ENCODE peak calls at places on chromosomes 2 and 18, in four cellular contexts. B is A549, Z is WTC11, H is HepG2. D is an unnamed sample.

GRCh38 chr2:7010376-7010775 is 93.2 kb downstream of the RNF144A start:
- DNase-seq in B (no peak), Z (no peak), H (no peak), D (no peak)

GRCh38 chr2:177275671-177276070 is 11.1 kb upstream of the NFE2L2 start:
- DNase-seq in B (no peak), Z (no peak), H (no peak), D (no peak)

GRCh38 chr2:182541268-182541667 is 114.4 kb upstream of the PDE1A start:
- DNase-seq in B (no peak), Z (no peak), H (no peak), D (no peak)

GRCh38 chr2:228318218-228318617 is 136.7 kb upstream of the SPHKAP start:
- DNase-seq in B (peak), Z (peak), H (peak), D (no peak)

GRCh38 chr2:88590998-88591613 is 36.2 kb downstream of the EIF2AK3 start:
- DNase-seq in B (peak), Z (peak), H (peak), D (peak)

GRCh38 chr18:58262581-58262980 is 218.6 kb downstream of the NEDD4L start:
- DNase-seq in B (no peak), Z (no peak), H (no peak), D (no peak)

GRCh38 chr2:7115364-7115763 is 198.2 kb downstream of the RNF144A start:
- DNase-seq in B (no peak), Z (no peak), H (no peak), D (no peak)

GRCh38 chr2:203960791-203961190 is 24.2 kb downstream of the ICOS start:
- DNase-seq in B (no peak), Z (no peak), H (no peak), D (no peak)

GRCh38 chr2:27902143-27902542 is 11.6 kb downstream of the BABAM2 start:
- DNase-seq in B (no peak), Z (no peak), H (no peak), D (no peak)

GRCh38 chr2:29317801-29318485 is 202.7 kb downstream of the CLIP4 start:
- DNase-seq in B (no peak), Z (no peak), H (no peak), D (no peak)

GRCh38 chr2:99261242-99261641 is 5.8 kb upstream of the LYG2 start:
- DNase-seq in B (no peak), Z (no peak), H (no peak), D (no peak)

GRCh38 chr18:62324917-62325805 is at the start of gene TNFRSF11A:
- DNase-seq in B (peak), Z (peak), H (no peak), D (peak)

GRCh38 chr2:165720526-165720925 is 73.5 kb downstream of the GALNT3 start:
- DNase-seq in B (no peak), Z (no peak), H (no peak), D (no peak)

GRCh38 chr2:211248841-211249240 is 692.4 kb downstream of the CPS1 start:
- DNase-seq in B (no peak), Z (no peak), H (no peak), D (no peak)

GRCh38 chr2:233446121-233446520 is 91.8 kb downstream of the DGKD start:
- DNase-seq in B (no peak), Z (no peak), H (no peak), D (no peak)

GRCh38 chr2:26606847-26607190 is 34.3 kb downstream of the CIB4 start:
- DNase-seq in B (no peak), Z (no peak), H (no peak), D (no peak)

GRCh38 chr2:28175028-28175427 is 217.6 kb upstream of the FOSL2 start:
- DNase-seq in B (no peak), Z (peak), H (peak), D (no peak)

GRCh38 chr2:189579585-189579984 is 1.0 kb downstream of the SLC40A1 start:
- DNase-seq in B (no peak), Z (no peak), H (no peak), D (no peak)

GRCh38 chr2:70084973-70085710 is 2.1 kb upstream of the PCBP1 start:
- DNase-seq in B (no peak), Z (peak), H (no peak), D (peak)

GRCh38 chr2:236691799-236692167 is 122.2 kb downstream of the ACKR3 start:
- DNase-seq in B (no peak), Z (no peak), H (no peak), D (no peak)

GRCh38 chr2:182553483-182553882 is 126.6 kb upstream of the PDE1A start:
- DNase-seq in B (no peak), Z (no peak), H (no peak), D (no peak)

GRCh38 chr2:149290662-149291061 is 39.7 kb upstream of the LYPD6 start:
- DNase-seq in B (no peak), Z (no peak), H (no peak), D (no peak)

GRCh38 chr2:232541961-232542714 is 2.6 kb downstream of the CHRNG start:
- DNase-seq in B (no peak), Z (no peak), H (no peak), D (no peak)

GRCh38 chr2:181047829-181048228 is 67.4 kb downstream of the UBE2E3 start:
- DNase-seq in B (no peak), Z (no peak), H (no peak), D (no peak)

GRCh38 chr2:105571445-105571987 is 172.7 kb upstream of the FHL2 start:
- DNase-seq in B (no peak), Z (no peak), H (no peak), D (no peak)

GRCh38 chr2:233248999-233249398 is 2.5 kb upstream of the ATG16L1 start:
- DNase-seq in B (no peak), Z (no peak), H (no peak), D (no peak)

GRCh38 chr18:25298853-25299274 is 53.1 kb downstream of the ZNF521 start:
- DNase-seq in B (no peak), Z (no peak), H (no peak), D (peak)

GRCh38 chr18:41323044-41323443 is 632.0 kb upstream of the PIK3C3 start:
- DNase-seq in B (no peak), Z (no peak), H (no peak), D (no peak)
- TF ChIP-seq HMGXB4 in B (no peak), Z (no peak), H (no peak), D (no peak)

GRCh38 chr2:156340377-156340776 is 7.9 kb upstream of the NR4A2 start:
- DNase-seq in B (no peak), Z (no peak), H (no peak), D (no peak)
- TF ChIP-seq HMGXB4 in B (peak), Z (no peak), H (no peak), D (no peak)

DNA sequence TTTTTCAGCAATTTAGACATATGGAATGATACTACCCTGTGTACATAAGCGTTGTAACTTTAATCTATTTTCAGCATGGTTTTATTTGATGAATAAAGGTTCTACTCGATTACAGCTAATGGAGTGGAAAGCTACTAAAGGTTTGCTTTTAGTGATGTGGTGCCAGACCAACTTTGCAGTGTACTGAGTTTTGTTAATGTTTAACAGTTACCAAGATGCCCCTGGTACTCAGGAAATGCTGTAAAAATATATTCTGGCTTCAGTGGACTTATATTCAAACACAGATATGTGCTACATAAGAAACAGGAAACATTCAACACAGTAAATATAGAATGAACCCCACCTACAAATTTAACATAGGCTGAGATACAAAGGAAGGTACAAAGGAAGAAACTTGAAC is 1471.5 kb downstream of the LRP1B start:
- DNase-seq in B (no peak), Z (no peak), H (no peak), D (no peak)
- TF ChIP-seq HMGXB4 in B (no peak), Z (no peak), H (no peak), D (no peak)

DNA sequence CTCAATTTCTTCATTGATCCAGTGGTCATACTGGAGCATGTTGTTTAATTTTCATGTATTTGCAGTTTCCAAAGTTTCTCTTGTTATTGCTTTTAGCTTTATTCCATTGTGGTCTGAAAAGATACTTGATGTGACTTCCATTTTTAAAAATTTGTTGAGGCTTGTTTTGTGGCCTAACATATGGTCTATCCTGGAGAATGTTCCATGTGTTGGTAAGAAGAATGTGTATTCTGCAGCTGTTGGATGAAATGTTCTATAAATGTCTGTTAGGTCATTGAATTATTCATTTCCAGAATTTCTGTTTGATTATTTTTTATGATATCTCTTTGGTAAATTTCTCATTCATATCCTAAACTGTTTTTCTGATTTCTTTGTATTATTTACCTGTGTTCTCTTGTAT is 139.8 kb upstream of the THUMPD2 start:
- DNase-seq in B (no peak), Z (no peak), H (no peak), D (no peak)
- TF ChIP-seq HMGXB4 in B (no peak), Z (no peak), H (no peak), D (no peak)

GRCh38 chr2:156779416-156780117 is 343.4 kb downstream of the GPD2 start:
- DNase-seq in B (no peak), Z (no peak), H (no peak), D (no peak)

GRCh38 chr2:156784034-156784433 is 347.9 kb downstream of the GPD2 start:
- DNase-seq in B (no peak), Z (no peak), H (no peak), D (no peak)

DNA sequence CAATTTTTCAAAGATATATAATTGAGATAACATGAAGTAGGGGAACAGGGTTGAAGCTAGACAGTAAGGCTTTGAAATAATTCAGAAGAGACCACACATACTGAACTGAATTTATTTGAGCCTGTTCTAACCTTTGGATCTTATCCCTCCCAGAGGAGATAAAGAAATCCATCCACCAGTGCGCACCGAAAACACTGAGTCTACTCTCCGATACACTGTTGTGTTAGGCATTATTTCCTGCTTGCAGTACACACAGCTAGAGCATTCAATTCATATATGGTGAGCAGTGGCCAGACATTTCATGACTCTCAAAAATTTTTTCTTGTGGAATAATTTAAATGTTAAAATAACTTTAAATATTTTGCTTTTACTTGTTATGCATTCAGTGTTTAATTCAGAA is 342.7 kb downstream of the GPD2 start:
- DNase-seq in B (no peak), Z (no peak), H (no peak), D (no peak)
- TF ChIP-seq HMGXB4 in B (no peak), Z (no peak), H (no peak), D (no peak)

GRCh38 chr2:9552491-9553178 is 3.0 kb downstream of the ADAM17 start:
- DNase-seq in B (peak), Z (no peak), H (no peak), D (peak)
- TF ChIP-seq HMGXB4 in B (no peak), Z (no peak), H (no peak), D (no peak)

GRCh38 chr18:35485852-35486251 is 11.9 kb downstream of the INO80C start:
- DNase-seq in B (no peak), Z (no peak), H (peak), D (no peak)

GRCh38 chr18:35484034-35484433 is 13.7 kb downstream of the INO80C start:
- DNase-seq in B (no peak), Z (no peak), H (no peak), D (no peak)

GRCh38 chr18:35479911-35480586 is 17.7 kb downstream of the INO80C start:
- DNase-seq in B (no peak), Z (no peak), H (no peak), D (no peak)

GRCh38 chr18:35478520-35479435 is 19.0 kb downstream of the INO80C start:
- DNase-seq in B (peak), Z (no peak), H (peak), D (no peak)

DNA sequence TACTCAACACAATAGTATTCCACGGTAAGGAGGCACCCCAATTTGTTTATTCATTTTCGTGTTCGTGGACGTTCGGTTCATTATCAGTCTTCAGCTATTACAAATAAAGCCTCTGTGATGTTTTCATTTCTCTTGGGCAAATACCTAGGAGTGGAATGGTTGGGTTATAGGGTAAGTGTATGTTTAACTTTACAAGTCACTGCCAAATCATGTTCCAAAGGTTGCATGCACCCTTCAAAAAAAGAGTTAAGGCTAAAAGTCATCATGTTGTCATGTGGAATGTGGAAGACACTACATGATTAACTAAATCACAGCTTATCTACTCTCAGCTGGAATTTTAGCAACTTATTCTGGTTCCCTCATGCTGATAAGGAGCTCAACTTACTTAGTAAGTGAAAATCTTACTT is 15.8 kb downstream of the INO80C start:
- DNase-seq in B (no peak), Z (no peak), H (peak), D (no peak)
- TF ChIP-seq HMGXB4 in B (no peak), Z (no peak), H (no peak), D (no peak)

GRCh38 chr18:3448845-3449701 is 899 bp upstream of the TGIF1 start:
- DNase-seq in B (no peak), Z (peak), H (peak), D (peak)
- TF ChIP-seq HMGXB4 in B (no peak), Z (no peak), H (no peak), D (no peak)

DNA sequence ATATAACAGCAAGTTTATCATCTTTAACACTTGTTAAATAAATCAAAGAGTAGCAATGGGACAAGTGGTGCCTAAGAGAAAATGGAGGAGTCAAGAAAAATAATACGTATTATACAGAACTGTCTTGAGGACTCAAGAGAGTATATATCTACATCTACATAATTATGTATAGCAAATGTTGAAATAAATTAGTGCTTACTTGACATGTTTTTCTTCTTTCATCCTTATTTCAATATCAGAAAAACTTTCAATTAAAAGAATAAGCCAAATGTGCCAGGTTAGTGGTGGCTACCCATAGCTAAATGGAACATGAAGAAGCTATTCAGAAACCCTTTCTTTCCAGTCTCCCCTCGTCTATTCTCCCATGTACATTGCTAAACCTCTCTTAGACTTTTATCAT is 267.3 kb upstream of the SPOPL start:
- DNase-seq in B (no peak), Z (no peak), H (no peak), D (no peak)
- TF ChIP-seq HMGXB4 in B (no peak), Z (no peak), H (no peak), D (no peak)

DNA sequence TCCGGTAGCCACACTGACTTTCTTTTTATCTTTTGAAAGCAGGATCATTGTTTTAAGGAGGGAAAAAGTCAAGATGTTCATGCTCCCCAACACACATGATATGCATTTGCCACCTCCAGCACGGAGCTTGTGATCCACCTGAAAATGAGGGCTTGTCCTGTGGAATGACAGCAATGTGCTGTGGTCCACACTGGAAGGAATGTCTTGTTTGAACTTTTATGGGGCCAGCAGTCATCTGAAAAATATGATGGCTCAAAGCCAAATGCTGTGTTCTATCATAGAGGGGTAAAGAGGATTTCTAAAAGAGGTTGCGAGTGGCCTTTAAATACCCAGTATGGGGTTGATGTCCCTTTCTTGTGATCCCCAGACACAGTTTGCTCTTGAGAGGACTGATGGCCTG is 226.5 kb upstream of the SPRED2 start:
- DNase-seq in B (no peak), Z (no peak), H (no peak), D (no peak)
- TF ChIP-seq HMGXB4 in B (no peak), Z (no peak), H (no peak), D (no peak)